ENCODE peak calls at places on chromosome 9, in four cellular contexts. O is SK-N-SH, J is WTC11, C is K562. M is an unnamed sample.

GRCh38 chr9:122218070-122218884 is 10.5 kb downstream of the LHX6 start:
- DNase-seq in O (no peak), J (no peak), C (no peak), M (no peak)

GRCh38 chr9:5871785-5872184 is 18.9 kb upstream of the MLANA start:
- DNase-seq in O (no peak), J (no peak), C (no peak), M (no peak)

GRCh38 chr9:116288658-116289057 is 135.1 kb downstream of the PAPPA start:
- DNase-seq in O (no peak), J (no peak), C (no peak), M (no peak)

GRCh38 chr9:92759446-92759845 is 5.2 kb downstream of the BICD2 start:
- DNase-seq in O (no peak), J (no peak), C (no peak), M (no peak)

GRCh38 chr9:134591573-134591981 is 50.0 kb upstream of the COL5A1 start:
- DNase-seq in O (peak), J (no peak), C (no peak), M (no peak)

GRCh38 chr9:125889524-125890473 is 142.6 kb downstream of the PBX3 start:
- DNase-seq in O (peak), J (peak), C (no peak), M (no peak)

GRCh38 chr9:110579763-110580255 is 268 bp upstream of the SVEP1 start:
- DNase-seq in O (peak), J (peak), C (no peak), M (no peak)

GRCh38 chr9:92763721-92764380 is 782 bp downstream of the BICD2 start:
- DNase-seq in O (peak), J (peak), C (peak), M (no peak)

GRCh38 chr9:93397664-93398381 is 53.7 kb upstream of the FAM120A start:
- DNase-seq in O (no peak), J (no peak), C (no peak), M (no peak)

GRCh38 chr9:94729199-94729598 is 2.7 kb downstream of the AOPEP start:
- DNase-seq in O (no peak), J (no peak), C (no peak), M (no peak)

GRCh38 chr9:134294228-134295071 is 31.8 kb upstream of the RXRA start:
- DNase-seq in O (peak), J (peak), C (peak), M (no peak)

GRCh38 chr9:129624168-129624759 is 1.7 kb upstream of the NTMT1 start:
- DNase-seq in O (peak), J (peak), C (peak), M (no peak)

GRCh38 chr9:122217640-122218039 is 11.1 kb downstream of the LHX6 start:
- DNase-seq in O (no peak), J (no peak), C (no peak), M (no peak)

GRCh38 chr9:129889936-129890717 is 54.9 kb downstream of the USP20 start:
- DNase-seq in O (no peak), J (peak), C (no peak), M (peak)

GRCh38 chr9:115461284-115461683 is 343.3 kb upstream of the TNC start:
- DNase-seq in O (no peak), J (no peak), C (no peak), M (no peak)

GRCh38 chr9:121073038-121073437 is 1.7 kb upstream of the CNTRL start:
- DNase-seq in O (no peak), J (no peak), C (no peak), M (no peak)

GRCh38 chr9:91151014-91151740 is 210.5 kb downstream of the AUH start:
- DNase-seq in O (no peak), J (no peak), C (no peak), M (peak)

GRCh38 chr9:83932001-83932400 is 10.8 kb upstream of the KIF27 start:
- DNase-seq in O (no peak), J (no peak), C (no peak), M (no peak)

GRCh38 chr9:105901514-105902109 is 207.3 kb downstream of the TMEM38B start:
- DNase-seq in O (peak), J (peak), C (peak), M (no peak)

GRCh38 chr9:2925016-2925415 is 81.1 kb upstream of the PUM3 start:
- DNase-seq in O (no peak), J (no peak), C (no peak), M (no peak)

GRCh38 chr9:92308893-92309292 is 15.4 kb upstream of the IARS1 start:
- DNase-seq in O (no peak), J (no peak), C (no peak), M (no peak)

GRCh38 chr9:134458111-134458845 is 132.0 kb downstream of the RXRA start:
- DNase-seq in O (no peak), J (no peak), C (no peak), M (no peak)

GRCh38 chr9:104851521-104851920 is 76.4 kb downstream of the ABCA1 start:
- DNase-seq in O (no peak), J (no peak), C (no peak), M (no peak)
- TF ChIP-seq USF1 in O (no peak), J (no peak), C (no peak), M (no peak)

DNA sequence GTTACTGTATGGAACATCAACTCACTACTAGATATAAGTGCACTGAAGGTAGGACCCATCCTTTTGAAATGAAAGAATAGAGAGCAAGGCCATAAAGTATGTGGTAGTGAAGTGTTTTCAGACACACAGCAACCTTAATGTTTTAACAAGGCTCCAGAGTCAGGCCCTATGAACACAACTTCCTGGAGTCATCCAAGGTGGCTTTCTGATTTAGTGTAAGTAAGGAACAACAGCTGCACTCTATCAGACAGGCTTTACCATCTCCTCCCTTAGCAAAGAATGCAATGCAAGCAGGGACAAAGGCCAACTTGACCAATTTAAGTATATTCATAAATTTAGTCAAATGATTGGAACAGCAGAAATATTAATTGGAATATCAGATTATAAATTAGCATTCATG is 90.1 kb downstream of the MPDZ start:
- DNase-seq in O (no peak), J (no peak), C (no peak), M (no peak)
- TF ChIP-seq USF1 in O (no peak), J (no peak), C (no peak), M (no peak)

DNA sequence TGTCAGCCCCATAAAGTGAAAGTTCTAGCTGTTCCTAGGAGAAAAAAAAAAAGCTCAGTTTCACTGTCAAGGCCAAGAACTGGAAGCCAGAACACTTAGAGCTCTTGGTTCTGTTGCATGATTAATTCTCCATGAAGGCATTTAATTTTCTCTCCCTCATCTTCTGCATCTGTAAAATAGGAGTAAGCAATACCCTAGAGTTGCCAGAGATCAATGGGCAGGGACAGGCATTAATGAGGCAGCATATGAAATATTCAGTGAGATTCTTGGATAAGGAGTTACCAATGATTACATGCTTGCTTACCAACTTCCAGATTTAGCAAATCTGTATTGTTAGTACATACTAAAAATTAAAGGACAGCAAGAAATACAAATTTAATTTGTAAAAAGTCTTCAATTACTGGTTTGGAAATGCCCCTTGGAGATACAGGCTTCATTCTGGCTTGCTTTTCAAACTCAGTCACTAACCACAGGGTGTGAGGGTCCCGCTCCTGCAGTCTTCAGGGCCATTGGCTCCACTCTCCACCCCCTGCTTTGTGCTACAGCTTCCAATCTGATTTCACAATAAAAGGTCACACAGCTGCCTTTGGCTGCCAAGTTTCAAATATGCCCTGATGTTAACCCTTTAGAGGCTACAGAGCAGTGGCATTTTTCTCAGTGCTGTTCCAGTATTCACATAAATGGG is 624.6 kb downstream of the BNC2 start:
- DNase-seq in O (no peak), J (no peak), C (no peak), M (no peak)
- TF ChIP-seq USF1 in O (no peak), J (no peak), C (no peak), M (no peak)

GRCh38 chr9:70587143-70587710 is 172.8 kb upstream of the KLF9 start:
- DNase-seq in O (no peak), J (no peak), C (no peak), M (no peak)
- TF ChIP-seq USF1 in O (no peak), J (no peak), C (no peak), M (no peak)

GRCh38 chr9:117400131-117400530 is 14.7 kb downstream of the ASTN2 start:
- DNase-seq in O (no peak), J (no peak), C (no peak), M (no peak)
- TF ChIP-seq USF1 in O (no peak), J (no peak), C (no peak), M (no peak)

GRCh38 chr9:128553695-128554094 is 1.3 kb downstream of the SPTAN1 start:
- DNase-seq in O (no peak), J (no peak), C (no peak), M (no peak)
- TF ChIP-seq USF1 in O (no peak), J (no peak), C (no peak), M (no peak)

GRCh38 chr9:17906204-17906840 is 327.5 kb downstream of the SH3GL2 start:
- DNase-seq in O (peak), J (peak), C (no peak), M (no peak)

GRCh38 chr9:17905356-17906203 is 326.7 kb downstream of the SH3GL2 start:
- DNase-seq in O (no peak), J (peak), C (no peak), M (no peak)

GRCh38 chr9:17907780-17908513 is 329.1 kb downstream of the SH3GL2 start:
- DNase-seq in O (no peak), J (no peak), C (no peak), M (no peak)

GRCh38 chr9:17906841-17907779 is 328.2 kb downstream of the SH3GL2 start:
- DNase-seq in O (peak), J (peak), C (no peak), M (no peak)
- TF ChIP-seq USF1 in O (no peak), J (no peak), C (no peak), M (no peak)

GRCh38 chr9:131747352-131747751 is 7.5 kb upstream of the RAPGEF1 start:
- DNase-seq in O (peak), J (no peak), C (no peak), M (no peak)

GRCh38 chr9:131745611-131746010 is 5.7 kb upstream of the RAPGEF1 start:
- DNase-seq in O (no peak), J (no peak), C (no peak), M (no peak)

GRCh38 chr9:131744171-131744714 is 4.4 kb upstream of the RAPGEF1 start:
- DNase-seq in O (no peak), J (no peak), C (no peak), M (no peak)

GRCh38 chr9:131743501-131743900 is 3.6 kb upstream of the RAPGEF1 start:
- DNase-seq in O (no peak), J (no peak), C (no peak), M (no peak)

GRCh38 chr9:131744715-131745201 is 4.9 kb upstream of the RAPGEF1 start:
- DNase-seq in O (no peak), J (no peak), C (no peak), M (no peak)
- TF ChIP-seq USF1 in O (no peak), J (no peak), C (no peak), M (no peak)

GRCh38 chr9:89549031-89549644 is 51.2 kb upstream of the SEMA4D start:
- DNase-seq in O (peak), J (peak), C (peak), M (peak)
- TF ChIP-seq USF1 in O (no peak), J (no peak), C (no peak), M (no peak)

GRCh38 chr9:38039090-38039906 is 29.7 kb downstream of the SHB start:
- DNase-seq in O (peak), J (no peak), C (peak), M (no peak)
- TF ChIP-seq USF1 in O (no peak), J (no peak), C (no peak), M (no peak)

M was measured in GM12878.